ENCODE peak calls at places on chromosome 1, in ten cellular contexts. F, S, K, M, G, L, Q, E, B and D are unnamed samples. For H3K4me1, the result is how much of the 10 kb centered on the place peaks cover.

GRCh38 chr1:165039996-165040395 is 316.5 kb downstream of the LMX1A start:
- DNase-seq in E (no peak), L (no peak), M (no peak), B (no peak), Q (no peak), G (no peak), S (no peak), K (no peak), F (no peak), D (no peak)

GRCh38 chr1:118960026-118960561 is 28.0 kb downstream of the TBX15 start:
- DNase-seq in M (no peak), G (no peak), L (no peak), E (peak), K (no peak), B (peak), Q (peak), S (no peak), F (no peak), D (no peak)

GRCh38 chr1:65292861-65293593 is 16.3 kb upstream of the DNAJC6 start:
- DNase-seq in F (no peak), S (no peak), M (no peak), L (no peak), B (no peak), G (no peak), E (no peak), K (no peak), Q (no peak), D (no peak)

GRCh38 chr1:172976222-172977041 is 74.3 kb downstream of the TNFSF18 start:
- DNase-seq in S (no peak), G (no peak), K (no peak), Q (peak), M (peak), E (peak), F (peak), L (no peak), B (no peak), D (peak)

GRCh38 chr1:29601021-29601420 is 364.7 kb downstream of the PTPRU start:
- DNase-seq in F (no peak), L (no peak), Q (no peak), E (no peak), K (no peak), B (no peak), S (no peak), G (no peak), M (no peak), D (no peak)

GRCh38 chr1:167105150-167105840 is 11.4 kb downstream of the STYXL2 start:
- DNase-seq in B (no peak), K (no peak), G (no peak), Q (peak), F (no peak), L (no peak), M (no peak), S (no peak), E (no peak), D (no peak)

GRCh38 chr1:24506706-24507422 is 4.2 kb downstream of the RCAN3 start:
- DNase-seq in F (no peak), E (no peak), Q (no peak), L (peak), M (no peak), B (no peak), G (no peak), K (peak), S (no peak), D (no peak)

GRCh38 chr1:180247061-180247460 is 17.0 kb downstream of the LHX4 start:
- DNase-seq in F (no peak), G (no peak), B (no peak), M (no peak), L (no peak), E (no peak), K (no peak), Q (peak), S (no peak), D (no peak)

GRCh38 chr1:33163621-33164071 is 18.2 kb downstream of the TRIM62 start:
- DNase-seq in E (no peak), F (peak), K (peak), S (no peak), G (no peak), L (no peak), Q (no peak), M (peak), B (no peak), D (no peak)

GRCh38 chr1:84720275-84720780 is 30.1 kb upstream of the SSX2IP start:
- DNase-seq in B (no peak), K (no peak), S (no peak), L (no peak), M (no peak), Q (no peak), F (no peak), E (no peak), G (no peak), D (no peak)

GRCh38 chr1:60589916-60590315 is 492.4 kb upstream of the NFIA start:
- DNase-seq in Q (no peak), G (no peak), F (peak), B (no peak), M (no peak), K (no peak), E (no peak), S (no peak), L (no peak), D (no peak)

GRCh38 chr1:53117836-53118235 is 24.6 kb downstream of the SLC1A7 start:
- DNase-seq in K (no peak), E (no peak), Q (no peak), B (no peak), L (no peak), M (no peak), G (no peak), F (no peak), S (no peak), D (no peak)

GRCh38 chr1:215891673-215892072 is 324.6 kb downstream of the KCTD3 start:
- DNase-seq in B (no peak), Q (no peak), E (peak), G (no peak), S (no peak), K (no peak), F (no peak), M (no peak), L (no peak), D (no peak)

GRCh38 chr1:184945678-184946412 is 28.5 kb downstream of the NIBAN1 start:
- DNase-seq in S (no peak), F (no peak), E (peak), Q (no peak), G (no peak), B (no peak), L (no peak), M (no peak), K (no peak), D (no peak)

GRCh38 chr1:162536511-162536910 is 25.0 kb upstream of the UAP1 start:
- DNase-seq in K (no peak), G (no peak), F (peak), L (no peak), S (no peak), Q (peak), E (peak), B (no peak), M (peak), D (no peak)

GRCh38 chr1:201827321-201828281 is 1.4 kb upstream of the IPO9 start:
- DNase-seq in E (peak), L (no peak), B (no peak), M (no peak), Q (no peak), S (no peak), K (no peak), G (no peak), F (no peak), D (no peak)

GRCh38 chr1:6246497-6247295 is 2.7 kb downstream of the HES3 start:
- DNase-seq in Q (peak), M (no peak), E (peak), B (no peak), F (peak), L (peak), G (peak), K (peak), S (peak), D (peak)
- H3K4me3 ChIP-seq in Q (peak), M (no peak), E (no peak), B (no peak), F (no peak), L (peak), G (no peak), K (no peak), S (no peak), D (no peak)

GRCh38 chr1:205314986-205315618 is 6.4 kb downstream of the NUAK2 start:
- DNase-seq in Q (no peak), L (no peak), E (no peak), S (no peak), G (no peak), F (no peak), B (no peak), K (no peak), M (no peak), D (no peak)

GRCh38 chr1:205319081-205320018 is 2.2 kb downstream of the NUAK2 start:
- DNase-seq in F (peak), K (no peak), B (no peak), E (peak), L (no peak), G (no peak), M (peak), S (peak), Q (peak), D (peak)

GRCh38 chr1:205318231-205318991 is 3.1 kb downstream of the NUAK2 start:
- DNase-seq in K (peak), E (no peak), F (no peak), S (no peak), L (peak), B (no peak), G (no peak), M (no peak), Q (peak), D (peak)

GRCh38 chr1:205316179-205316578 is 5.4 kb downstream of the NUAK2 start:
- DNase-seq in F (no peak), K (no peak), B (no peak), M (no peak), E (no peak), Q (no peak), G (peak), S (no peak), L (no peak), D (no peak)

DNA sequence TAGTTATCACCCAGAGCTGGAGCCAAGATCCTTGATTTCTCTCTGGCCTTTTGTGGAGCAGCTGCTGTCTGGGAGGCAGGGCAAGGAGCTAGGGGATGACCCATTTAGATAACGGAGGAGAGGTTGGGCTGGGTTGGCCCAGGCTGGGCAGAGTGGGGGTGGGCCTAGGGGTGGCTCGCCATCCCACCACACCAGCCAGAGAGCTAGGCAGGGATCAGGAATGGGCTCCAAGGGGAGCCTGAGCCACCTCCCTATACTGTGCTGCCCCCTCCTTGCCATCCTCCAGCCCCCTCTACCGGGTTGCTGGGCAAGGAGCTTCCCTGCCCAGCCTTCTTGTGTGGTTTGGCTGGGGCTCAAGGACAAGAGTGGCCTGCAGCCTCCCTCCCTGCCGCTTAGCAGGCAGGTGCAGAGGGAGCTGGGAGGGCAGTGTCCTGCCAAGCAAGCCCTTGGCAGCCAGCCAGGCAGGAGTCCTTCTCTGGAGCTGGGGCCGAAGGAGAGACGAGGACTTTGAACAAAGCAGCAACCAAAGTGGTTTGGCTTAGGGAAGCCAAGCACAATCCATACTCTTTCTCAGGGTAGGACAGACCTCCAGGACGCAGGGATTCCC is 4.1 kb downstream of the NUAK2 start:
- DNase-seq in S (peak), F (peak), B (no peak), M (peak), E (no peak), G (no peak), K (no peak), L (no peak), Q (peak), D (peak)
- H3K9ac ChIP-seq in S (peak), F (no peak), B (no peak), M (peak), E (no peak), G (no peak), K (no peak), L (no peak), Q (no peak), D (peak)

GRCh38 chr1:228144213-228145049 is 4.4 kb downstream of the GUK1 start:
- DNase-seq in K (no peak), E (no peak), G (peak), F (no peak), L (no peak), M (no peak), B (no peak), Q (no peak), S (peak), D (no peak)
- H3K4me1 ChIP-seq in K (under half), E (under half), G (under half), F (under half), L (under half), M (under half), B (under half), Q (under half), S (under half), D (under half)

DNA sequence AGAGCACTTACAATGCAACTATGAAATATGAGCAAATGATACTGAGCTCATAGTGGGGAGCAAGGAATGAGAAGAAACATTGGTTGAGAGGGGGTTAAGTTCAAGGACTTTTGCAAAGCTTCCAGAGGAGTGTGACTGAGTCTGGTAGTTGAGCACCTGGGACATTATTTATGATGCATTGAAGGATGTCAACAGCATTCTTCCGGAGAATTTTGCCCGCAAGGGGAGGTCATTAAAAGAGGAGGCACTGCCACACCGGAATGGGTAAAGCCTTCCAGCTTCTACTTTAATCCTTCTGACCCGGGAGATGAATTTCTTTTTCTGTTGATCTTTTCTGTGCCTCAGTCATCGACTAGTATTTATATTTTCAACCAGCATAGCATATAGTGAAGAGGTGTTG is 208.4 kb upstream of the CAMK1G start:
- DNase-seq in E (no peak), Q (no peak), G (no peak), S (no peak), L (no peak), F (no peak), B (no peak), K (no peak), M (no peak), D (no peak)
- H3K4me3 ChIP-seq in E (no peak), Q (no peak), G (no peak), S (no peak), L (no peak), F (no peak), B (no peak), K (no peak), M (no peak), D (no peak)

DNA sequence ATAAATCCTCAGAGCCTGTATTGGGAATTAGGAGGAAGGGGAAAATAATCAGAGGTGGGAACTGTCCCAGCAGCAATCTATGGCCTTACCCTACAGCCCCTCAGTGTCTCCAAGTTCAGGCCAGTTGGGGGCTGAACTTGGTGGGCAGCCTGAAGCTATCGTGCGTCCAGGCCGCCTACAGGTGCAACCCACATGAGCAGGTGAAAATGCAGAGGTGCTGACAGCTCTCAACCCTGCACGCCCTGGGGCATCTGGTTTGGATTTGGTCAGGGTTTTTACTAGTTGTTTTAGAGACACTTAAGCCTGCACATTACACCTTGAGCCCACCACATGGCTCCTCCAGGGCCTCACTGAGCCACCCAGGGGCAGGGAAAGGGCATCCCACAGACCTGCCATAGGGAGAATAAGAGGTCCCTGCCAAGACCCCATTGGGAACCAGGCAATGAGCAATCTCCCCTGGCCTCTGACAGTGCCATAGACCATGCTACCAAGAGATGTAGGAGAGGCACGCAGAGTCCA is 209.5 kb downstream of the FOXD2 start:
- DNase-seq in Q (no peak), F (no peak), B (no peak), E (no peak), M (no peak), G (no peak), L (no peak), S (no peak), K (no peak), D (no peak)
- H3K9ac ChIP-seq in Q (no peak), F (no peak), B (no peak), E (no peak), M (no peak), G (no peak), L (no peak), S (no peak), K (no peak), D (no peak)